ENCODE peak calls at places on chromosomes 13 and 19, in ten cellular contexts. B, S, T, C, K, G, P, L, I and N are unnamed samples.

GRCh38 chr19:46674416-46675178 is 13.6 kb upstream of the DACT3 start:
- DNase-seq in B (no peak), I (peak; percentile 49), G (no peak), P (peak; percentile 47), K (no peak), C (no peak), L (no peak), S (no peak), T (no peak), N (no peak)

GRCh38 chr19:38394488-38394887 is 6.0 kb downstream of the SPRED3 start:
- DNase-seq in G (peak; percentile 59), K (no peak), S (peak; percentile 25), C (no peak), T (peak; percentile 59), L (no peak), I (no peak), B (no peak), P (no peak), N (peak; percentile 86)

GRCh38 chr13:67042556-67042955 is 187.6 kb downstream of the PCDH9 start:
- DNase-seq in G (no peak), S (no peak), K (no peak), B (no peak), C (no peak), I (no peak), L (no peak), T (no peak), P (no peak), N (no peak)

GRCh38 chr13:33164331-33164730 is 121.2 kb downstream of the STARD13 start:
- DNase-seq in T (no peak), I (no peak), S (no peak), G (no peak), L (no peak), B (no peak), C (no peak), P (no peak), K (no peak), N (no peak)

GRCh38 chr13:112688560-112689497 is 1.0 kb upstream of the ATP11A start:
- DNase-seq in I (peak; percentile 91), S (no peak), T (no peak), L (peak; percentile 89), C (peak; percentile 36), G (no peak), B (no peak), P (peak; percentile 25), K (no peak), N (no peak)

GRCh38 chr13:91369432-91369831 is 21.9 kb downstream of the MIR17HG start:
- DNase-seq in I (no peak), L (no peak), S (peak; percentile 60), B (no peak), C (no peak), G (no peak), P (no peak), K (no peak), T (no peak), N (no peak)

GRCh38 chr13:27403252-27403678 is 21.2 kb upstream of the GTF3A start:
- DNase-seq in K (no peak), I (no peak), L (no peak), T (no peak), C (peak; percentile 23), G (no peak), P (no peak), B (no peak), S (peak; percentile 39), N (no peak)

GRCh38 chr13:98981596-98982195 is 3.8 kb upstream of the DOCK9 start:
- DNase-seq in I (no peak), G (no peak), T (no peak), B (no peak), L (no peak), S (no peak), P (no peak), C (no peak), K (no peak), N (no peak)

GRCh38 chr19:5949792-5950305 is 28.1 kb downstream of the RANBP3 start:
- DNase-seq in I (no peak), T (no peak), L (peak; percentile 86), P (no peak), G (no peak), B (no peak), S (no peak), C (no peak), K (peak; percentile 78), N (no peak)

GRCh38 chr19:9673912-9674668 is 810 bp downstream of the ZNF562 start:
- DNase-seq in G (no peak), C (no peak), I (no peak), S (no peak), T (no peak), K (no peak), L (no peak), B (no peak), P (no peak), N (no peak)

GRCh38 chr13:25421602-25422001 is 49.8 kb downstream of the ATP8A2 start:
- DNase-seq in C (no peak), T (no peak), G (no peak), I (no peak), L (no peak), B (no peak), P (no peak), K (no peak), S (no peak), N (no peak)

GRCh38 chr19:52191374-52191773 is 1.5 kb downstream of the PPP2R1A start:
- DNase-seq in K (no peak), T (no peak), L (no peak), G (no peak), S (no peak), I (no peak), B (no peak), C (no peak), P (no peak), N (no peak)

GRCh38 chr13:94178625-94179244 is 300.7 kb downstream of the DCT start:
- DNase-seq in P (no peak), I (no peak), T (no peak), C (no peak), G (no peak), S (no peak), K (no peak), L (no peak), B (no peak), N (no peak)

GRCh38 chr13:70311175-70311574 is 202.9 kb upstream of the KLHL1 start:
- DNase-seq in I (no peak), T (no peak), S (no peak), L (no peak), B (no peak), G (no peak), K (no peak), C (no peak), P (no peak), N (no peak)

DNA sequence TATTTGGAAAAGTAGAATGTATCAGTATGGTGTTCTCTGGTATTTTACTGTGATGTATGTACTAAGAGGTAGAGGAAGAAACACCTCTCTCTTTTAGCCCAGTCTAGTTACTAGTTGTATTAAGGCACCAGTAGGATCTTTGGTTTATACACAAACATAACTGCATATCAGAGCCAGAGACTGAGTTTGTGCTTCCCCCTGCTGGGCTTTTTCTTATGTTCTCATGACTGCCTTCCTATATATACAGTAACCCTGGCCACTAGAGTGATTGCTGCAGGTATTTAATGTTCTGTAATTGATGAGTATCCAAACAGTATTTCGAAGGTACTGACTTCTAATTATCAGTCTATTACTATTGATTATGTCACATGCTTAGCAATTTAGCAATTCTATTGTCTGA is 202.5 kb upstream of the KLHL1 start:
- DNase-seq in T (no peak), K (peak; percentile 15), B (no peak), L (no peak), C (peak; percentile 37), I (peak; percentile 53), G (no peak), S (peak; percentile 63), P (no peak), N (peak; percentile 3)
- TF ChIP-seq CTCF in T (peak; percentile 19), K (no peak), B (no peak), L (no peak), C (no peak), I (peak; percentile 34), G (no peak), S (peak; percentile 66), P (no peak), N (no peak)

GRCh38 chr13:97145057-97145456 is 77.1 kb upstream of the MBNL2 start:
- DNase-seq in B (no peak), S (no peak), G (no peak), K (no peak), P (no peak), I (no peak), C (no peak), T (no peak), L (no peak), N (no peak)
- TF ChIP-seq CTCF in B (no peak), S (no peak), G (no peak), K (no peak), P (no peak), I (no peak), C (no peak), T (no peak), L (no peak), N (no peak)

DNA sequence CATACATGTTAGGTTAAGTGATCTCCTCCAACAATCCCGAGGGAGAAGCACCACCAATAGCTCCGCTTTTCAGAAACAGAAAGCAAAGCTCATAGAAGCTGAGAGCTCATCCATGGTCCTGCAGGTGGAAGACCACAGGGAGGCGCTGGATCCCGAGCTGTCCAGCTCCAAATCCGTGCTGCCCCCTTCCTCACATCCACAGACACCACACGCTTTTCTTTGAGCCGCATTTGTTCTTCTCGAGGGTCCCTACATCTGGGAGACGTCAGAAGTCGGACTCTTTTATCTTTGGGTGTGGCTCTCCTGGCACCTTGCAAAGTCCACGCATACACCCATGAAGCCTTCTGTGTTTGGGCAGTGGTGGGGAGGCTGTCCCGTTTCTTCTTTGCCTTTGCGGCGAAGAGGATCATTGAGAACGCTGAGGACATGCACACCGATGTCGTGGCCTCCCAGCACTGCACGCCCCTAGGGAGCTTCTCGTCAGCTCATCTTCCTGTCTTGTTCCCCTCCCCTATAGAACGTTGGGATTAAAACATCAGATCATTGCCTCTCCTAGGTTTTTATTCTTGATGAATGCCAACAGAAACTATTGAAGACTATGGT is 184.8 kb downstream of the TEX29 start:
- DNase-seq in T (no peak), L (no peak), I (peak; percentile 48), B (no peak), G (no peak), S (no peak), P (no peak), C (no peak), K (no peak), N (no peak)
- TF ChIP-seq CTCF in T (no peak), L (peak; percentile 23), I (peak; percentile 70), B (no peak), G (no peak), S (peak; percentile 36), P (no peak), C (no peak), K (no peak), N (peak; percentile 7)

DNA sequence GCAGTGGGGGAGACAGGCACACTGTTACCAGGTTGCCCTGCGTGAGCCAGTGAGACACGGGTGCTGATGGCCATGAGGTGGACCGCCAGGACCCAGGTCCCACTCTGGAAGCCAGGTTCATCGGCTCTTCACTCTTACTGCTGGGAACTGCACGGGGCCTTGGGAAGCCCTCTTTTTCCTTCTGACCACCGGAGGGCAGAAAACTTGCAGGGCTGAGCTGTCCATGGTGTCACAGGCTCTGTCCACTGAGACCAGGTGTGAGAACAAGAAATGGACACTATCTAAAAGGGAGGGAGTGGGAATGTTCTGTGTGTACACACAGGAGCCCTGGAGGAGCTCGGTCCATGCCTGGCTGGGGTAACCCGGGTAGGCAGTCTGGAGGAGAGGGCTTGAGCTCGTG is 93.4 kb downstream of the UQCRFS1 start:
- DNase-seq in K (no peak), I (peak; percentile 3), P (no peak), S (no peak), T (no peak), B (no peak), C (no peak), G (no peak), L (no peak), N (no peak)
- TF ChIP-seq CTCF in K (no peak), I (peak; percentile 10), P (no peak), S (no peak), T (no peak), B (no peak), C (no peak), G (no peak), L (no peak), N (no peak)